ENCODE peak calls at places on chromosomes 11 and 22, in nine cellular contexts. I is ovary, M is A549, A is stomach, P is spleen, H is esophagus muscularis mucosa, O is right lobe of liver, X is K562, K is body of pancreas. F is an unnamed sample. For H3K9me3, the result is how much of the 10 kb centered on the place peaks cover.

GRCh38 chr11:20099527-20099926 is 60.7 kb downstream of the DBX1 start:
- DNase-seq in H (no peak), M (no peak), K (no peak), P (no peak), I (no peak), X (no peak), O (no peak), A (no peak), F (no peak)

GRCh38 chr11:3177931-3178330 is 12.8 kb upstream of the OSBPL5 start:
- DNase-seq in A (no peak), O (no peak), M (no peak), X (no peak), H (no peak), P (no peak), I (no peak), K (no peak), F (no peak)

GRCh38 chr11:2666828-2667570 is 32.8 kb downstream of the KCNQ1OT1 start:
- DNase-seq in K (peak), P (peak), I (no peak), M (no peak), A (peak), O (no peak), X (no peak), H (peak), F (peak)

GRCh38 chr11:102061276-102061675 is 14.0 kb downstream of the CFAP300 start:
- DNase-seq in A (no peak), O (no peak), H (no peak), M (no peak), K (no peak), X (no peak), I (no peak), P (no peak), F (no peak)

GRCh38 chr11:17505146-17505545 is 28.5 kb upstream of the ABCC8 start:
- DNase-seq in P (no peak), O (no peak), X (no peak), K (no peak), A (no peak), H (no peak), I (no peak), M (no peak), F (no peak)

GRCh38 chr22:50422961-50423815 is 51.6 kb downstream of the SBF1 start:
- DNase-seq in X (no peak), I (no peak), O (no peak), A (no peak), K (no peak), H (no peak), P (no peak), M (no peak), F (no peak)

GRCh38 chr11:120133216-120134105 is 4.5 kb downstream of the TRIM29 start:
- DNase-seq in M (no peak), O (peak), A (peak), X (no peak), K (no peak), P (peak), H (no peak), I (no peak), F (peak)

GRCh38 chr11:93490996-93491618 is 52.1 kb downstream of the SMCO4 start:
- DNase-seq in K (no peak), X (no peak), P (no peak), H (no peak), A (no peak), I (no peak), M (no peak), O (no peak), F (no peak)

DNA sequence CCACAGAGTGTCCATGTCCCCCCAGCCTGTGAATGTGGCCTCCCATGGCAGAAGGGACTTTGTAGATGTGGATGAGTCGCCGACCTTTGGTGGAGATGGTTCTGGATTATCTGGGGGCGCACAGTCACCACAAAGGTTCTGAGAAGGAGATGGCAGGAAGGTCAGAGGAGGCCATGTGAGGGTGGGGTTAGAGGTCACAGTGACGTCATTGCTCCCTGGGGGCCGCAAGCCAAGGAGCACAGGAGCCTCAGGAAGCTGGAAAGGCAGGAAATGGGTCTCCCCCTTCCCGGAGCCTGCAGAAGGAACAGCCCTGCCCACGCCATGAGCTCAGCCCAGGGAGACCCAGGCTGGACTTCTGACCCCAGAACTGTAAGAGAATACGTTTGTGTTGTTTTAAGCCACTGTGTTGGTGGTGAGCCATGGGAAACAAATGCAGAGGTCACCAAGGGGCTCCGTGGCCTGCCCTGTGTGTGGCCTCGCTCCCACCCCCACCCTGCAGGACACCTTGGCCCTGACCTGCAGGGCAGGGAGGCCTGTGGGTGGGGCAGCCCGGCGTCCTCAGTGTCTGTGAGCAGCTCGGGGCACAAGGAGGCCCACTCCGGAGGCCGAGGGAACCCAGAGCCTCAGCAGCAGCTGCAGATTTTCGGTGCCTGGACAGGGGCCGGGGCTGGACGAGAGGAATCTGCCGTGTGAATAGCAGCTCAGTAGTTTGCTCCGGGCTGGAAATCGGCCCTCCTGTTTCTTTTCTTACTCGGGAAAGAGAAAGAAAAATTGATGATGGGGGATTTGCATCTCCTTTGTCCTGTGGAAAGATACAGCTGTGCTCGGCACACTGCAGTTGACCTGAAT is 32.1 kb downstream of the GRAMD4 start:
- DNase-seq in H (no peak), K (no peak), O (peak), X (peak), A (no peak), P (no peak), M (no peak), I (peak), F (peak)
- H3K4me3 ChIP-seq in H (peak), K (no peak), O (peak), X (no peak), A (no peak), P (no peak), M (no peak), I (no peak), F (no peak)

GRCh38 chr11:114615448-114616361 is 20.1 kb upstream of the NXPE4 start:
- DNase-seq in I (no peak), H (peak), A (no peak), P (no peak), X (no peak), M (no peak), K (no peak), O (no peak), F (no peak)

GRCh38 chr11:114616516-114616915 is 20.9 kb upstream of the NXPE4 start:
- DNase-seq in M (no peak), X (no peak), K (no peak), P (no peak), I (no peak), H (peak), O (no peak), A (no peak), F (no peak)

GRCh38 chr11:114619659-114620173 is 24.1 kb upstream of the NXPE4 start:
- DNase-seq in H (peak), I (no peak), A (no peak), X (no peak), K (no peak), O (no peak), M (no peak), P (no peak), F (no peak)

GRCh38 chr11:114618139-114618538 is 22.6 kb upstream of the NXPE4 start:
- DNase-seq in X (no peak), A (no peak), O (no peak), H (no peak), M (no peak), I (no peak), P (no peak), K (no peak), F (no peak)

DNA sequence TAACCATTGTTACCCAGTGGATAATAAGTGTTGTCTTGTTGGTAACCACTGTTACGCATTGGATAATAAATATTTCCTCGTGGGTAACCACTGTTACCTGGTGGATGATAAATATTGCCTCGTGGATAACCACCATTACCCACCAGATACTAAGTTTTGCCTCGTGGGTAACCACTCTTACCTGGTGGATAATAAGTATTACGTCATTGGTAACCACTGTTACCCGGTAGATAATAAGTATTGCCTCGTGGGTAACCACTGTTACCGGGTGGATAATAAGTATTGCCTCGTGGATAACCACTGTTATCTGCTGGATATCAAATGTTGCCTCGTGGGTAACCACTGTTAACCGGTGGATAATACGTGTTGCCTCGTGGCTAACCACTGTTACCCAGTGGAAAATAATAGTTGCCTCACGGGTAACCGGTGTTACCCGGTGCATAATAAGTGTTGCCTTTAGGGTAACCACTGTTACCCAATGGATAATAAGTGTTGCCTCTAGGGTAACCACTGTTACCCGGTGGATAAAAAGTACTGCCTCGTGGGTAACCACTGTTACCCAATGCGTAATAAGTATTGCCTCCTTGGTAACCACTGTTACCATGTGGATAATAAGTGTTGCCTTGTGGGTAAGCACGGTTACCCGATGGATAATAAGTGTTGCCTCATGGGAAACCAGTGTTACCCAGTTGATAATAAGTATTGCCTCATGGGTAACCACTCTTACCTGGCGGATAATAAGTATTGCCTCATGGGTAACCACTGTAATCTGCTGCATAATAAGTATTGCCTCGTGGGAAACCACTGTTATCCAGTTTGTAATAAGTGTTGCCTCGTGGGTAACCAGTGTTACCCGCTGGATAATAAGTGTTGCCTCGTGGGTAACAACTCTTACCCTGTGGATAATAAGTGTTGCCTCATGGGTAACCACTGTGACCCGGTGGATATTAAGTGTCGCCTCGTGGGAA is 21.9 kb upstream of the NXPE4 start:
- DNase-seq in P (no peak), M (no peak), A (no peak), O (no peak), K (no peak), I (no peak), H (peak), X (no peak), F (no peak)
- H3K9me3 ChIP-seq in P (under half), M (under half), A (under half), O (under half), K (under half), I (under half), H (under half), X (under half), F (under half)

DNA sequence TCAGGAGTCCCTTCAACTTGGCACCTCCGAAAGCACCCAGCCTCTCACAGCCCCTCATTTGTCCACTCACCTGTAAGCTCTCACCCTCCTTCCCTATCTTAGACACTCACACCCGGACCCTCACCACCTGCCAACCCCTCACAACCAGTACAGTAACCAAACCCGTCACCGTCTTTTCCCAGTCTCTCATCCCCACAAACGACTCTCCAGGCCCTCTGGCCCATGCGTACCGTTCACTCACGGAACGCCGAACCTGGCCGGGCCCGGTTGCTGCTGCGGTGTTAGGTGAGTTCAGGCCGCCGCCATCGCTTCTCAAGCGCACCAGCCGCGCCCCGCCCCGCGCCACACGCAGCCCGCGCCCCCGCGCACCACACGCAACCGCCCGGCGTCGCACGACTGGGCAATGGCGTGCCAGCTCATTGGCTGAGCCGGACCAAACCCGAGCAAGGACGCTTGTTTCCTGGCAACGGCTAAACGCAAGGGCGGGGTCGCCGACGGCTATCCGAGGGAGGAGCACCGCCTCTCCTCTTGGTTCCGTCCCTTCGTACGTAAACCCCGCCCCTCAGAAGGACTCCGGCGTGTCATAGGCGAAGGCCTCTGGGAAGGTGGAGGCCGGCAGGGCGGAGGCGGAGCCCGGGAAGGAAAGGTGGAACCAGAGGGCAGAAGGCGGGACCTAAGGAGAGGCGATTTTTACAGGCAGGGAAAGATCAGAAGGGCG is at the start of gene FHIP1B:
- DNase-seq in K (peak), P (peak), H (peak), A (peak), I (peak), M (peak), O (peak), X (peak), F (peak)
- TF ChIP-seq POLR2A in K (no peak), P (no peak), H (peak), A (no peak), I (peak), M (peak), O (peak), X (peak), F (peak)

GRCh38 chr11:75522645-75523044 is 3.1 kb downstream of the GDPD5 start:
- DNase-seq in H (no peak), I (no peak), X (no peak), P (no peak), M (no peak), K (no peak), A (no peak), O (no peak), F (no peak)
- H3K4me3 ChIP-seq in H (no peak), I (no peak), X (no peak), P (peak), M (no peak), K (no peak), A (no peak), O (no peak), F (no peak)

DNA sequence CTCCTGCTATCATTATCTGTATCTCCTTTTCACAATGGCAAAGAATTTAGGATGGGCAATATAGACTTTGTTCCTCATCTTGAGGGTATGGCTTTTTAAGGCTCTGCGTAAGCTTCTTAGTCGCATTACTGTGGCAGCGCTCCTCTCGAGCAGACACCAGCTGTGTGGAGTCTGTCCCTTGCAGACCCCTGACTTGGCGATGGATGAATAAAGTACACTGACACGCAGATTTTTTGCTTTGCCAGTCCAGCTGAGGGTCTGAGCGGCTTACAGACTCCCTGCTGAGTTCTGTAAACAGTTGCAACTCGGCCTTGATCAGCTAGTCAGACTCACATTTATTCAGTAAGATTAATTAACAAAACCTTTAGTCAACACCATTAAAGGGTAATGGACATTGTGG is 390.0 kb upstream of the CNTN5 start:
- DNase-seq in X (no peak), H (no peak), O (no peak), K (no peak), A (no peak), P (no peak), M (no peak), I (no peak), F (no peak)
- H3K9me3 ChIP-seq in X (under half), H (under half), O (under half), K (under half), A (under half), P (under half), M (under half), I (under half), F (under half)

GRCh38 chr22:46287873-46288751 is 8.6 kb upstream of the GTSE1 start:
- DNase-seq in A (peak), K (no peak), H (no peak), I (no peak), M (no peak), X (no peak), P (peak), O (no peak), F (peak)
- TF ChIP-seq POLR2A in A (no peak), K (no peak), H (no peak), I (no peak), M (no peak), X (no peak), P (no peak), O (no peak), F (no peak)

GRCh38 chr22:39457047-39457545 is 284 bp downstream of the MGAT3 start:
- DNase-seq in X (peak), A (no peak), O (no peak), I (no peak), M (no peak), K (no peak), P (peak), H (no peak), F (no peak)

GRCh38 chr22:39457546-39458442 is 982 bp downstream of the MGAT3 start:
- DNase-seq in I (no peak), M (no peak), P (peak), A (no peak), K (no peak), O (no peak), H (no peak), X (peak), F (no peak)

GRCh38 chr22:39454385-39454871 is 2.4 kb upstream of the MGAT3 start:
- DNase-seq in P (no peak), H (no peak), M (no peak), I (no peak), X (no peak), O (no peak), A (peak), K (no peak), F (no peak)

GRCh38 chr22:39458443-39459083 is 1.8 kb downstream of the MGAT3 start:
- DNase-seq in P (peak), H (no peak), A (no peak), K (no peak), M (no peak), I (no peak), X (no peak), O (no peak), F (no peak)

GRCh38 chr22:39456262-39457046 is at the start of gene MGAT3:
- DNase-seq in P (peak), A (no peak), M (no peak), K (no peak), X (no peak), I (no peak), H (no peak), O (no peak), F (no peak)
- H3K4me3 ChIP-seq in P (peak), A (peak), M (peak), K (no peak), X (peak), I (peak), H (peak), O (no peak), F (peak)

GRCh38 chr22:47288640-47289039 is 526.2 kb downstream of the TBC1D22A start:
- DNase-seq in I (no peak), K (no peak), P (no peak), H (no peak), A (no peak), X (no peak), O (no peak), M (no peak), F (no peak)

GRCh38 chr22:47289316-47289985 is 527.0 kb downstream of the TBC1D22A start:
- DNase-seq in O (peak), K (no peak), M (no peak), X (no peak), A (no peak), H (no peak), I (no peak), P (no peak), F (no peak)

GRCh38 chr22:47286590-47286989 is 524.1 kb downstream of the TBC1D22A start:
- DNase-seq in P (no peak), K (no peak), O (no peak), H (no peak), M (no peak), X (no peak), I (no peak), A (no peak), F (no peak)

GRCh38 chr22:47285981-47286380 is 523.5 kb downstream of the TBC1D22A start:
- DNase-seq in P (no peak), M (no peak), I (no peak), K (no peak), A (no peak), X (no peak), H (no peak), O (no peak), F (no peak)

DNA sequence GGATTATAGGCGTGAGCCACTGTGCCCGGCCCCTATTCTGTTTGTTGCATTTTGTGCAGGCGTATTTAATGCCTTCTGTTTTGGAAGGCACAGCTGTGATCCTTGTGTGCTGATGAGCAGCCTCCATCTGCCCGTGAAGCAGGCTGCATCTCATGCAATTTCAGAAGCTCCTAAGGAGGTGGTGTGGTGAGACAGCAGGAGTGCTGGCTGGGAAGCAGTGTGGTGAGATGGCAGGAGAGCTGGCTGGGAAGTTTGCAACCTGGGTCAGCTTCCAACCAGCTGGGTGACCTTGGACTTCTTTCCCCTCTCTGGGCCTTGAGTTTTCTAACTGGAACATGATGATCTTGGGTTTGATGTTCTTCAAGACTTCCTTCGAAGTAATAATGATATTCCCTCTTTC is 525.1 kb downstream of the TBC1D22A start:
- DNase-seq in K (no peak), A (no peak), O (no peak), I (no peak), H (no peak), X (no peak), M (no peak), P (no peak), F (no peak)
- H3K9me3 ChIP-seq in K (under half), A (under half), O (under half), I (under half), H (under half), X (under half), M (under half), P (under half), F (under half)

GRCh38 chr22:39653787-39654077 is 83.2 kb downstream of the CACNA1I start:
- DNase-seq in M (no peak), P (no peak), A (no peak), X (no peak), I (no peak), O (no peak), K (no peak), H (no peak), F (no peak)
- TF ChIP-seq POLR2A in M (no peak), P (no peak), A (no peak), X (no peak), I (no peak), O (no peak), K (no peak), H (no peak), F (no peak)

GRCh38 chr22:30193031-30193794 is 53.3 kb downstream of the LIF start:
- DNase-seq in P (no peak), A (no peak), K (no peak), O (no peak), X (no peak), M (no peak), I (no peak), H (no peak), F (no peak)
- H3K4me3 ChIP-seq in P (no peak), A (no peak), K (no peak), O (no peak), X (no peak), M (no peak), I (no peak), H (no peak), F (no peak)

F was measured in adrenal gland.